ENCODE peak calls at places on chromosomes 6 and 20, in six cellular contexts. One of them, this sample, is unnamed.

GRCh38 chr6:138103876-138104275 is 3.3 kb downstream of the PERP start:
- DNase-seq in IMR-90: no peak
- DNase-seq in spleen: no peak
- DNase-seq in Peyer's patch: no peak
- DNase-seq in prostate gland: no peak
- DNase-seq in A549: no peak
- DNase-seq in this sample: no peak

GRCh38 chr6:2739335-2739734 is 11.4 kb downstream of the MYLK4 start:
- DNase-seq in Peyer's patch: no peak
- DNase-seq in prostate gland: no peak
- DNase-seq in A549: peak; percentile 24
- DNase-seq in spleen: no peak
- DNase-seq in IMR-90: peak; percentile 90
- DNase-seq in this sample: no peak

GRCh38 chr6:89221971-89222887 is 5.1 kb upstream of the GABRR1 start:
- DNase-seq in spleen: no peak
- DNase-seq in Peyer's patch: no peak
- DNase-seq in prostate gland: no peak
- DNase-seq in A549: no peak
- DNase-seq in IMR-90: no peak
- DNase-seq in this sample: no peak

GRCh38 chr6:126170875-126171489 is 168.9 kb upstream of the CENPW start:
- DNase-seq in spleen: no peak
- DNase-seq in Peyer's patch: no peak
- DNase-seq in prostate gland: no peak
- DNase-seq in IMR-90: peak; percentile 26
- DNase-seq in A549: peak; percentile 39
- DNase-seq in this sample: no peak

GRCh38 chr6:27091661-27092315 is 155.7 kb upstream of the PRSS16 start:
- DNase-seq in IMR-90: peak; percentile 95
- DNase-seq in A549: peak; percentile 88
- DNase-seq in spleen: no peak
- DNase-seq in prostate gland: no peak
- DNase-seq in Peyer's patch: no peak
- DNase-seq in this sample: no peak

GRCh38 chr6:105896052-105896820 is 189.9 kb upstream of the PRDM1 start:
- DNase-seq in prostate gland: no peak
- DNase-seq in A549: no peak
- DNase-seq in IMR-90: peak; percentile 56
- DNase-seq in Peyer's patch: no peak
- DNase-seq in spleen: no peak
- DNase-seq in this sample: no peak

GRCh38 chr20:18852318-18852717 is 38.7 kb downstream of the SCP2D1 start:
- DNase-seq in A549: no peak
- DNase-seq in Peyer's patch: no peak
- DNase-seq in prostate gland: no peak
- DNase-seq in spleen: no peak
- DNase-seq in IMR-90: no peak
- DNase-seq in this sample: no peak

GRCh38 chr20:11222243-11222642 is 548.4 kb upstream of the JAG1 start:
- DNase-seq in spleen: no peak
- DNase-seq in IMR-90: no peak
- DNase-seq in prostate gland: no peak
- DNase-seq in Peyer's patch: no peak
- DNase-seq in A549: no peak
- DNase-seq in this sample: no peak

GRCh38 chr20:36314734-36315544 is 8.8 kb downstream of the DLGAP4 start:
- DNase-seq in A549: peak; percentile 48
- DNase-seq in spleen: peak; percentile 5
- DNase-seq in IMR-90: no peak
- DNase-seq in Peyer's patch: no peak
- DNase-seq in prostate gland: no peak
- DNase-seq in this sample: peak; percentile 27

GRCh38 chr6:110341671-110342304 is 16.4 kb downstream of the METTL24 start:
- DNase-seq in IMR-90: peak; percentile 32
- DNase-seq in spleen: no peak
- DNase-seq in A549: peak; percentile 28
- DNase-seq in Peyer's patch: no peak
- DNase-seq in prostate gland: no peak
- DNase-seq in this sample: no peak

GRCh38 chr20:51129201-51129671 is 106.3 kb upstream of the KCNG1 start:
- DNase-seq in spleen: no peak
- DNase-seq in prostate gland: no peak
- DNase-seq in IMR-90: no peak
- DNase-seq in Peyer's patch: no peak
- DNase-seq in A549: no peak
- DNase-seq in this sample: peak; percentile 79

GRCh38 chr6:111844921-111845320 is 28.3 kb downstream of the FYN start:
- DNase-seq in IMR-90: no peak
- DNase-seq in A549: no peak
- DNase-seq in prostate gland: no peak
- DNase-seq in Peyer's patch: peak; percentile 40
- DNase-seq in spleen: peak; percentile 81
- DNase-seq in this sample: no peak

GRCh38 chr6:18501313-18502013 is 114.3 kb downstream of the RNF144B start:
- DNase-seq in A549: peak; percentile 5
- DNase-seq in Peyer's patch: no peak
- DNase-seq in prostate gland: no peak
- DNase-seq in spleen: peak; percentile 82
- DNase-seq in IMR-90: peak; percentile 91
- DNase-seq in this sample: peak; percentile 71

GRCh38 chr6:133923938-133924593 is 29.0 kb upstream of the TBPL1 start:
- DNase-seq in spleen: no peak
- DNase-seq in prostate gland: peak; percentile 76
- DNase-seq in Peyer's patch: peak; percentile 49
- DNase-seq in A549: peak; percentile 78
- DNase-seq in IMR-90: peak; percentile 84
- DNase-seq in this sample: peak; percentile 74

GRCh38 chr6:106477790-106478189 is 117.3 kb downstream of the CRYBG1 start:
- DNase-seq in IMR-90: no peak
- DNase-seq in prostate gland: no peak
- DNase-seq in A549: no peak
- DNase-seq in Peyer's patch: no peak
- DNase-seq in spleen: no peak
- DNase-seq in this sample: no peak

GRCh38 chr6:43173496-43174262 is 2.6 kb downstream of the SRF start:
- DNase-seq in spleen: no peak
- DNase-seq in IMR-90: no peak
- DNase-seq in prostate gland: no peak
- DNase-seq in Peyer's patch: peak; percentile 18
- DNase-seq in A549: no peak
- DNase-seq in this sample: peak; percentile 70

GRCh38 chr6:26556263-26557070 is 18.3 kb downstream of the HMGN4 start:
- DNase-seq in A549: peak; percentile 92
- DNase-seq in Peyer's patch: no peak
- DNase-seq in spleen: no peak
- DNase-seq in IMR-90: peak; percentile 97
- DNase-seq in prostate gland: no peak
- DNase-seq in this sample: no peak

GRCh38 chr6:3997144-3997770 is 81.7 kb downstream of the FAM217A start:
- DNase-seq in IMR-90: peak; percentile 82
- DNase-seq in spleen: no peak
- DNase-seq in A549: no peak
- DNase-seq in prostate gland: no peak
- DNase-seq in Peyer's patch: no peak
- DNase-seq in this sample: no peak

GRCh38 chr20:57450419-57450818 is 59.2 kb downstream of the RBM38 start:
- DNase-seq in A549: no peak
- DNase-seq in Peyer's patch: peak; percentile 84
- DNase-seq in IMR-90: peak; percentile 13
- DNase-seq in prostate gland: no peak
- DNase-seq in spleen: peak; percentile 94
- DNase-seq in this sample: peak; percentile 83

GRCh38 chr6:139289233-139289632 is 2.6 kb downstream of the TXLNB start:
- DNase-seq in spleen: no peak
- DNase-seq in Peyer's patch: no peak
- DNase-seq in prostate gland: no peak
- DNase-seq in A549: no peak
- DNase-seq in IMR-90: no peak
- DNase-seq in this sample: no peak

GRCh38 chr6:166515072-166515810 is 71.2 kb downstream of the RAMACL start:
- DNase-seq in A549: peak; percentile 24
- DNase-seq in Peyer's patch: no peak
- DNase-seq in prostate gland: no peak
- DNase-seq in IMR-90: peak; percentile 93
- DNase-seq in spleen: no peak
- DNase-seq in this sample: no peak

GRCh38 chr20:50245561-50246366 is 55.1 kb downstream of the CEBPB start:
- DNase-seq in prostate gland: no peak
- DNase-seq in IMR-90: peak; percentile 85
- DNase-seq in Peyer's patch: no peak
- DNase-seq in spleen: no peak
- DNase-seq in A549: no peak
- DNase-seq in this sample: no peak

GRCh38 chr6:163585932-163586437 is 171.5 kb downstream of the QKI start:
- DNase-seq in IMR-90: peak; percentile 93
- DNase-seq in Peyer's patch: no peak
- DNase-seq in prostate gland: no peak
- DNase-seq in spleen: no peak
- DNase-seq in A549: peak; percentile 63
- DNase-seq in this sample: peak; percentile 78

GRCh38 chr6:111522393-111523020 is 39.5 kb upstream of the REV3L start:
- DNase-seq in spleen: no peak
- DNase-seq in A549: no peak
- DNase-seq in Peyer's patch: no peak
- DNase-seq in prostate gland: no peak
- DNase-seq in IMR-90: no peak
- DNase-seq in this sample: no peak

GRCh38 chr6:11615214-11615602 is 77.7 kb downstream of the TMEM170B start:
- DNase-seq in spleen: no peak
- DNase-seq in Peyer's patch: no peak
- DNase-seq in IMR-90: peak; percentile 86
- DNase-seq in A549: no peak
- DNase-seq in prostate gland: no peak
- DNase-seq in this sample: no peak

GRCh38 chr6:35742842-35743241 is 6.0 kb downstream of the ARMC12 start:
- DNase-seq in spleen: no peak
- DNase-seq in A549: no peak
- DNase-seq in prostate gland: no peak
- DNase-seq in IMR-90: no peak
- DNase-seq in Peyer's patch: no peak
- DNase-seq in this sample: no peak

GRCh38 chr20:52749020-52749419 is 223.1 kb upstream of the TSHZ2 start:
- DNase-seq in prostate gland: no peak
- DNase-seq in spleen: no peak
- DNase-seq in IMR-90: no peak
- DNase-seq in A549: no peak
- DNase-seq in Peyer's patch: no peak
- DNase-seq in this sample: no peak

GRCh38 chr6:7145269-7146078 is 37.7 kb downstream of the RREB1 start:
- DNase-seq in prostate gland: peak; percentile 90
- DNase-seq in IMR-90: no peak
- DNase-seq in spleen: no peak
- DNase-seq in A549: no peak
- DNase-seq in Peyer's patch: no peak
- DNase-seq in this sample: no peak

GRCh38 chr6:7142228-7142801 is 34.6 kb downstream of the RREB1 start:
- DNase-seq in spleen: peak; percentile 81
- DNase-seq in IMR-90: no peak
- DNase-seq in prostate gland: no peak
- DNase-seq in Peyer's patch: no peak
- DNase-seq in A549: no peak
- DNase-seq in this sample: no peak

GRCh38 chr6:7144810-7145209 is 37.0 kb downstream of the RREB1 start:
- DNase-seq in A549: no peak
- DNase-seq in prostate gland: no peak
- DNase-seq in Peyer's patch: no peak
- DNase-seq in spleen: no peak
- DNase-seq in IMR-90: no peak
- DNase-seq in this sample: no peak

GRCh38 chr6:7140631-7141366 is 33.0 kb downstream of the RREB1 start:
- DNase-seq in Peyer's patch: peak; percentile 83
- DNase-seq in prostate gland: peak; percentile 89
- DNase-seq in IMR-90: peak; percentile 66
- DNase-seq in A549: peak; percentile 60
- DNase-seq in spleen: peak; percentile 96
- DNase-seq in this sample: peak; percentile 95

GRCh38 chr6:7143161-7143974 is 35.6 kb downstream of the RREB1 start:
- DNase-seq in spleen: no peak
- DNase-seq in prostate gland: no peak
- DNase-seq in IMR-90: no peak
- DNase-seq in Peyer's patch: no peak
- DNase-seq in A549: no peak
- DNase-seq in this sample: no peak
- H3K27ac ChIP-seq in spleen: peak overlapping the region; percentile 6
- H3K27ac ChIP-seq in prostate gland: no peak overlapping the region
- H3K27ac ChIP-seq in IMR-90: no peak overlapping the region
- H3K27ac ChIP-seq in Peyer's patch: no peak overlapping the region
- H3K27ac ChIP-seq in A549: no peak overlapping the region
- H3K27ac ChIP-seq in this sample: peak overlapping the region; percentile 96

DNA sequence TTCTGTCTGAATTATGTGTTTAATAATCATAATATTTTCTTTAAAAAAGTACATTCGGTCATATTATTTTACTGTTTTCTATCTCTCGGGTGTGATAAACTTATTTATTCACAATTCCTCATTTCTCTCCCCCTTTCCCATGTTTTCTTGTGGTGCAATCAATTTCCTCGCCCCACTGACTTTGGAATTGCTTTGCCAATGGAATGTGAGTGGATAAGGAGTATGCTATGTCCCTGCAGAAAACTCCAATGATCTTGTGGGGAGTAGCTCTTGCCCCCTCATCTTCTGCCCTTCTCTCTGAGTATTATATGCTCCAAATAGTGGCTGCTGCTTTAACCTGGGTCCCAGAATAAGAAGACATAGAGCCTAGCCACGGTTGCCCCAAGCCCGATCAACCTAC is 64.1 kb downstream of the HMGN3 start:
- DNase-seq in IMR-90: no peak
- DNase-seq in Peyer's patch: no peak
- DNase-seq in spleen: no peak
- DNase-seq in prostate gland: no peak
- DNase-seq in A549: no peak
- DNase-seq in this sample: no peak
- TF ChIP-seq POLR2A in IMR-90: no peak
- TF ChIP-seq POLR2A in Peyer's patch: no peak
- TF ChIP-seq POLR2A in spleen: no peak
- TF ChIP-seq POLR2A in prostate gland: no peak
- TF ChIP-seq POLR2A in A549: no peak
- TF ChIP-seq POLR2A in this sample: no peak

GRCh38 chr6:154752015-154752414 is 18.8 kb downstream of the SCAF8 start:
- DNase-seq in prostate gland: no peak
- DNase-seq in A549: no peak
- DNase-seq in Peyer's patch: no peak
- DNase-seq in spleen: no peak
- DNase-seq in IMR-90: no peak
- DNase-seq in this sample: no peak
- H3K4me1 ChIP-seq in prostate gland: peaks cover 6% of the 10 kb centered on the region
- H3K4me1 ChIP-seq in A549: peaks cover 24% of the 10 kb centered on the region
- H3K4me1 ChIP-seq in Peyer's patch: no peaks in the 10 kb centered on the region
- H3K4me1 ChIP-seq in spleen: peaks cover 95% of the 10 kb centered on the region
- H3K4me1 ChIP-seq in IMR-90: peaks cover 3% of the 10 kb centered on the region
- H3K4me1 ChIP-seq in this sample: no peaks in the 10 kb centered on the region

DNA sequence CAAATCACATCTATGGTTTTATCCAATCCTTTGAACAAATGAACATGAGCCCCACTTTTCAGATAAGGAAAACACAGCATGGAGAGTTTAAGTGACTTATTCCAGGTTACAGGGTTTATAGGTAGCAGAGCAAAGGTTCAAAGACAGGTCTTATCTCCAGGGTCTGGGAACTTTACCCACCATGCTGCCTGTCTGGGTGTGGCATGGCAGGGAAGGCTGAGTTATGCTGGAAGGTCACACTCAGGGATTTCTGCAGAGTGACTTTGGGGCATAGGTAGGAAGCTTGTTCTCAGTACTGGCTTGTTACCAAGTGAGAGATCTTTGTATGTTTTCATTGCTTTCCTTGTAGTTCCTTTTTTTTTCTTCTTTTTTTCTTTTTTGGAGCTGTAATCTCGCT is 1.8 kb downstream of the ZNF831 start:
- DNase-seq in prostate gland: no peak
- DNase-seq in spleen: no peak
- DNase-seq in A549: no peak
- DNase-seq in Peyer's patch: no peak
- DNase-seq in IMR-90: no peak
- DNase-seq in this sample: no peak
- H3K27ac ChIP-seq in prostate gland: no peak overlapping the region
- H3K27ac ChIP-seq in spleen: peak overlapping the region; percentile 90
- H3K27ac ChIP-seq in A549: no peak overlapping the region
- H3K27ac ChIP-seq in Peyer's patch: peak overlapping the region; percentile 84
- H3K27ac ChIP-seq in IMR-90: no peak overlapping the region
- H3K27ac ChIP-seq in this sample: no peak overlapping the region